ENCODE peak calls at places on chromosomes 13 and 19, in four cellular contexts. One of them, this sample, is unnamed.

GRCh38 chr19:750640-751423 is at the start of gene MISP:
- DNase-seq in H1: no peak
- DNase-seq in H9: no peak
- DNase-seq in mesendoderm: no peak
- DNase-seq in this sample: no peak

GRCh38 chr19:6674868-6675305 is 4.9 kb upstream of the TNFSF14 start:
- DNase-seq in H9: peak; percentile 85
- DNase-seq in mesendoderm: peak; percentile 80
- DNase-seq in H1: peak; percentile 68
- DNase-seq in this sample: peak; percentile 21

GRCh38 chr19:41156207-41156606 is 36.8 kb upstream of the CYP2S1 start:
- DNase-seq in H1: no peak
- DNase-seq in mesendoderm: no peak
- DNase-seq in H9: no peak
- DNase-seq in this sample: no peak

GRCh38 chr19:566403-566802 is 6.0 kb upstream of the BSG start:
- DNase-seq in H9: no peak
- DNase-seq in mesendoderm: peak; percentile 66
- DNase-seq in H1: no peak
- DNase-seq in this sample: peak; percentile 31

GRCh38 chr13:34409496-34410163 is 532.4 kb upstream of the NBEA start:
- DNase-seq in mesendoderm: no peak
- DNase-seq in H1: no peak
- DNase-seq in H9: no peak
- DNase-seq in this sample: no peak

GRCh38 chr13:39324806-39325311 is 278.1 kb downstream of the LHFPL6 start:
- DNase-seq in H1: no peak
- DNase-seq in mesendoderm: no peak
- DNase-seq in H9: no peak
- DNase-seq in this sample: no peak

GRCh38 chr19:45047188-45047797 is 8.4 kb downstream of the CLASRP start:
- DNase-seq in H9: no peak
- DNase-seq in mesendoderm: no peak
- DNase-seq in H1: no peak
- DNase-seq in this sample: no peak

GRCh38 chr13:43905435-43906031 is 25.8 kb downstream of the LACC1 start:
- DNase-seq in H9: no peak
- DNase-seq in H1: no peak
- DNase-seq in mesendoderm: peak; percentile 72
- DNase-seq in this sample: peak; percentile 77

GRCh38 chr13:28055362-28055761 is 45.0 kb downstream of the FLT3 start:
- DNase-seq in mesendoderm: no peak
- DNase-seq in H1: no peak
- DNase-seq in H9: no peak
- DNase-seq in this sample: no peak

GRCh38 chr19:5178841-5179625 is 161.6 kb downstream of the PTPRS start:
- DNase-seq in mesendoderm: no peak
- DNase-seq in H1: no peak
- DNase-seq in H9: no peak
- DNase-seq in this sample: no peak

GRCh38 chr13:44955421-44955820 is 33.9 kb downstream of the NUFIP1 start:
- DNase-seq in H9: no peak
- DNase-seq in H1: no peak
- DNase-seq in mesendoderm: no peak
- DNase-seq in this sample: no peak

GRCh38 chr19:18152444-18152816 is 533 bp upstream of the PIK3R2 start:
- DNase-seq in mesendoderm: peak; percentile 99
- DNase-seq in H1: peak; percentile 99
- DNase-seq in H9: peak; percentile 98
- DNase-seq in this sample: peak; percentile 96

GRCh38 chr19:3120611-3121231 is 15.1 kb upstream of the GNA15 start:
- DNase-seq in mesendoderm: no peak
- DNase-seq in H1: no peak
- DNase-seq in H9: no peak
- DNase-seq in this sample: no peak

GRCh38 chr19:4140237-4140711 is 13.2 kb upstream of the CREB3L3 start:
- DNase-seq in mesendoderm: peak; percentile 84
- DNase-seq in H9: peak; percentile 75
- DNase-seq in H1: peak; percentile 72
- DNase-seq in this sample: peak; percentile 72

GRCh38 chr19:11176466-11177193 is 20.7 kb downstream of the KANK2 start:
- DNase-seq in H1: no peak
- DNase-seq in H9: no peak
- DNase-seq in mesendoderm: no peak
- DNase-seq in this sample: no peak

GRCh38 chr13:105804561-105805190 is 730.8 kb downstream of the EFNB2 start:
- DNase-seq in H1: no peak
- DNase-seq in mesendoderm: no peak
- DNase-seq in H9: no peak
- DNase-seq in this sample: peak; percentile 59

GRCh38 chr19:12668937-12669271 is 2.3 kb downstream of the WDR83 start:
- DNase-seq in mesendoderm: peak; percentile 43
- DNase-seq in H1: peak; percentile 70
- DNase-seq in H9: no peak
- DNase-seq in this sample: peak; percentile 65

GRCh38 chr19:30406220-30406944 is 34.2 kb downstream of the ZNF536 start:
- DNase-seq in mesendoderm: peak; percentile 44
- DNase-seq in H1: peak; percentile 47
- DNase-seq in H9: no peak
- DNase-seq in this sample: no peak

GRCh38 chr19:16773259-16773658 is 53.6 kb downstream of the NWD1 start:
- DNase-seq in mesendoderm: no peak
- DNase-seq in H9: no peak
- DNase-seq in H1: no peak
- DNase-seq in this sample: no peak

GRCh38 chr19:6393982-6394412 is 1.0 kb upstream of the GTF2F1 start:
- DNase-seq in H9: no peak
- DNase-seq in mesendoderm: no peak
- DNase-seq in H1: no peak
- DNase-seq in this sample: no peak

GRCh38 chr19:9498183-9498902 is at the start of gene ZNF560:
- DNase-seq in H1: peak; percentile 49
- DNase-seq in H9: peak; percentile 28
- DNase-seq in mesendoderm: no peak
- DNase-seq in this sample: peak; percentile 12

GRCh38 chr13:96052655-96053002 is 572 bp downstream of the UGGT2 start:
- DNase-seq in H1: peak; percentile 70
- DNase-seq in H9: no peak
- DNase-seq in mesendoderm: peak; percentile 65
- DNase-seq in this sample: peak; percentile 83

GRCh38 chr19:40252395-40252794 is 25.9 kb upstream of the CCNP start:
- DNase-seq in mesendoderm: peak; percentile 84
- DNase-seq in H9: peak; percentile 55
- DNase-seq in H1: no peak
- DNase-seq in this sample: no peak

GRCh38 chr13:46994492-46994891 is 97.6 kb upstream of the HTR2A start:
- DNase-seq in H1: no peak
- DNase-seq in mesendoderm: no peak
- DNase-seq in H9: no peak
- DNase-seq in this sample: no peak

GRCh38 chr13:73215807-73216206 is 157.0 kb downstream of the KLF5 start:
- DNase-seq in H9: no peak
- DNase-seq in H1: no peak
- DNase-seq in mesendoderm: peak; percentile 17
- DNase-seq in this sample: peak; percentile 26

GRCh38 chr19:53467138-53467502 is 413 bp upstream of the ZNF813 start:
- DNase-seq in H1: no peak
- DNase-seq in mesendoderm: no peak
- DNase-seq in H9: no peak
- DNase-seq in this sample: no peak

GRCh38 chr19:7718668-7719067 is 13.2 kb downstream of the CLEC4G start:
- DNase-seq in H9: no peak
- DNase-seq in mesendoderm: no peak
- DNase-seq in H1: no peak
- DNase-seq in this sample: no peak

GRCh38 chr13:93698016-93698613 is 471.5 kb downstream of the GPC6 start:
- DNase-seq in mesendoderm: no peak
- DNase-seq in H9: no peak
- DNase-seq in H1: no peak
- DNase-seq in this sample: no peak

GRCh38 chr13:28468520-28468915 is 26.4 kb downstream of the FLT1 start:
- DNase-seq in H9: no peak
- DNase-seq in H1: no peak
- DNase-seq in mesendoderm: no peak
- DNase-seq in this sample: no peak

GRCh38 chr13:98962901-98963594 is 14.8 kb downstream of the DOCK9 start:
- DNase-seq in H1: no peak
- DNase-seq in mesendoderm: no peak
- DNase-seq in H9: no peak
- DNase-seq in this sample: no peak
- H4K5ac ChIP-seq in H1: no peak overlapping the region
- H4K5ac ChIP-seq in mesendoderm: no peak overlapping the region
- H4K5ac ChIP-seq in H9: no peak overlapping the region
- H4K5ac ChIP-seq in this sample: no peak overlapping the region

GRCh38 chr19:56136362-56136761 is 4.7 kb upstream of the ZNF444 start:
- DNase-seq in H1: no peak
- DNase-seq in mesendoderm: peak; percentile 70
- DNase-seq in H9: peak; percentile 73
- DNase-seq in this sample: no peak

GRCh38 chr19:56137405-56137804 is 3.7 kb upstream of the ZNF444 start:
- DNase-seq in H1: no peak
- DNase-seq in H9: no peak
- DNase-seq in mesendoderm: no peak
- DNase-seq in this sample: no peak

GRCh38 chr19:56132316-56132822 is 8.7 kb upstream of the ZNF444 start:
- DNase-seq in H1: no peak
- DNase-seq in H9: no peak
- DNase-seq in mesendoderm: no peak
- DNase-seq in this sample: peak; percentile 66

GRCh38 chr19:56133858-56134654 is 7.0 kb upstream of the ZNF444 start:
- DNase-seq in H9: no peak
- DNase-seq in mesendoderm: peak; percentile 57
- DNase-seq in H1: no peak
- DNase-seq in this sample: peak; percentile 17

DNA sequence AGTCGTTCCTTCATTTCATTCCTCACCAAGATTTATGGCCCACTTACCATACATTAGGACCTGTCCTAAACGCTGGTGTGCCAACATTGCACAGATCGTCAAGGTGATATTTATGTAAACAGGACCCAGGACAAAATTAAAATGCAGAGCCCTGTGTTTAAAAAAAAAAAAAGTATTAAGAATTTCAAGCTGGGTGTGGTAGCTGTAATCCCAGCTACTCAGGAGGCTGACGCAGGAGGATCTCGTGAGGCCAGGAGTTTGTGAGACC is 6.5 kb upstream of the ZNF444 start:
- DNase-seq in mesendoderm: no peak
- DNase-seq in H1: no peak
- DNase-seq in H9: no peak
- DNase-seq in this sample: no peak
- H4K5ac ChIP-seq in mesendoderm: no peak overlapping the region
- H4K5ac ChIP-seq in H1: no peak overlapping the region
- H4K5ac ChIP-seq in H9: no peak overlapping the region
- H4K5ac ChIP-seq in this sample: no peak overlapping the region

DNA sequence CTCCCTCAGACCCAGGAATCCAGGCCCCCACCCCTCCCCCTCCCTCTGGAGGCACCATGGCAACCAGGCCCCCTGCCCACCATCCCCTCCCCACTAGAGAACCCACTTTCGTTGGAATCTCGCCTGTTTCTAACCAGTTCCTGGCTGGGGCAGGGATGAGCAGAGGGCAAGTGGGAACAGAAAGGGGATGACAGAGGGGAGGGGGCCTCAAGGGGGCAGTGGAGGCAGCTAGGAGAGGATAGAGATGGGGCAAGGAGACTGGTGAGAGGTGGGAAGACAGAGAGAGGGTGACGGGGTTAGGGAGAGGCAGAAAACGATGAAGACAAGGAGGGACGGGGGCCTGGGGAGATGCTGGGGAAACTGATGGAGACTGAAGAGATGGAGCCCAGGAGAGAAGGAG is 586 bp upstream of the C19orf81 start:
- DNase-seq in H9: no peak
- DNase-seq in H1: no peak
- DNase-seq in mesendoderm: no peak
- DNase-seq in this sample: no peak
- H4K5ac ChIP-seq in H9: no peak overlapping the region
- H4K5ac ChIP-seq in H1: no peak overlapping the region
- H4K5ac ChIP-seq in mesendoderm: no peak overlapping the region
- H4K5ac ChIP-seq in this sample: no peak overlapping the region

GRCh38 chr13:29573190-29573589 is 22.3 kb downstream of the SLC7A1 start:
- DNase-seq in H1: no peak
- DNase-seq in H9: no peak
- DNase-seq in mesendoderm: no peak
- DNase-seq in this sample: peak; percentile 39
- H4K5ac ChIP-seq in H1: no peak overlapping the region
- H4K5ac ChIP-seq in H9: no peak overlapping the region
- H4K5ac ChIP-seq in mesendoderm: no peak overlapping the region
- H4K5ac ChIP-seq in this sample: peak overlapping the region; percentile 62

GRCh38 chr19:38736036-38736412 is 8.2 kb downstream of the CAPN12 start:
- DNase-seq in H1: peak; percentile 77
- DNase-seq in H9: peak; percentile 68
- DNase-seq in mesendoderm: peak; percentile 61
- DNase-seq in this sample: no peak
- H4K5ac ChIP-seq in H1: no peak overlapping the region
- H4K5ac ChIP-seq in H9: no peak overlapping the region
- H4K5ac ChIP-seq in mesendoderm: no peak overlapping the region
- H4K5ac ChIP-seq in this sample: peak overlapping the region; percentile 30

GRCh38 chr13:51020600-51020999 is 90.5 kb downstream of the C13orf42 start:
- DNase-seq in H1: no peak
- DNase-seq in mesendoderm: no peak
- DNase-seq in H9: no peak
- DNase-seq in this sample: no peak

GRCh38 chr13:51019026-51019425 is 92.0 kb downstream of the C13orf42 start:
- DNase-seq in H1: no peak
- DNase-seq in mesendoderm: no peak
- DNase-seq in H9: no peak
- DNase-seq in this sample: no peak

GRCh38 chr13:51015973-51016372 is 95.1 kb downstream of the C13orf42 start:
- DNase-seq in H1: no peak
- DNase-seq in H9: no peak
- DNase-seq in mesendoderm: no peak
- DNase-seq in this sample: no peak

DNA sequence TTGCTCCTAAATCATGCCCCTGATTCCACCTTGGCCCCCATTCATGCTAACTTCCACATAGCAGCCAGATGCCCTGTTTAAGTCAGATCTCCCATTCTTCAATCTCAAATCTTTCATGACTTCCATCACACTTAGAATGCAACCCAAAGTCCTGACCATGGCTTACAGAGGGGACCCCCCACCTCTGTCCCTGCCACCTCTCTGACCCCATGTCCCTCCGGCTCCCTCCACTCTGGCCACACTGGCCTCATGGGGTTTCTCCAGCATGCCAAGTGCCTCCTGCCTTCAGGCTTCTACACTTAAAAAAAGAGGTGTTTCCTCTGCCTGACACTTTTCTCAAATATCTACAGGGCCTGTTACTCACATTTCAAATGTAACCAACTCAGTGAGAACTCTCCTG is 93.6 kb downstream of the C13orf42 start:
- DNase-seq in mesendoderm: no peak
- DNase-seq in H1: no peak
- DNase-seq in H9: no peak
- DNase-seq in this sample: no peak
- H4K5ac ChIP-seq in mesendoderm: no peak overlapping the region
- H4K5ac ChIP-seq in H1: no peak overlapping the region
- H4K5ac ChIP-seq in H9: no peak overlapping the region
- H4K5ac ChIP-seq in this sample: no peak overlapping the region

GRCh38 chr19:32154418-32154817 is 191.0 kb upstream of the ZNF507 start:
- DNase-seq in H1: no peak
- DNase-seq in mesendoderm: no peak
- DNase-seq in H9: no peak
- DNase-seq in this sample: no peak
- H4K5ac ChIP-seq in H1: no peak overlapping the region
- H4K5ac ChIP-seq in mesendoderm: no peak overlapping the region
- H4K5ac ChIP-seq in H9: no peak overlapping the region
- H4K5ac ChIP-seq in this sample: no peak overlapping the region